ENCODE peak calls at places on chromosomes 1 and 21, in five cellular contexts. R is gastrocnemius medialis, M is MM.1S, N is stomach, F is astrocyte. G is an unnamed sample.
A peak's percentile ranks its signal among the peaks of the same experiment; 100 is the strongest.

GRCh38 chr1:220294754-220295419 is 22.6 kb upstream of the RAB3GAP2 start:
- DNase-seq in R (no peak), M (no peak), N (no peak), F (peak; percentile 75), G (no peak)

GRCh38 chr1:151146072-151146415 is 387 bp downstream of the SEMA6C start:
- DNase-seq in R (no peak), M (no peak), N (no peak), F (no peak), G (no peak)

GRCh38 chr1:183063349-183063748 is 40.1 kb downstream of the LAMC1 start:
- DNase-seq in R (no peak), M (peak; percentile 55), N (no peak), F (no peak), G (no peak)

GRCh38 chr21:20802201-20802600 is 196.0 kb upstream of the NCAM2 start:
- DNase-seq in R (no peak), M (no peak), N (no peak), F (no peak), G (no peak)

GRCh38 chr1:3417082-3417728 is 37.3 kb upstream of the ARHGEF16 start:
- DNase-seq in R (no peak), M (no peak), N (peak; percentile 81), F (no peak), G (no peak)

GRCh38 chr21:17688912-17689874 is 76.5 kb upstream of the BTG3 start:
- DNase-seq in R (no peak), M (no peak), N (peak; percentile 51), F (peak; percentile 56), G (no peak)

GRCh38 chr1:22916469-22916817 is 56.2 kb downstream of the LACTBL1 start:
- DNase-seq in R (no peak), M (no peak), N (no peak), F (no peak), G (no peak)

GRCh38 chr1:201277441-201277840 is 5.9 kb upstream of the PKP1 start:
- DNase-seq in R (no peak), M (no peak), N (no peak), F (no peak), G (no peak)

GRCh38 chr1:246295340-246295739 is 211.7 kb downstream of the SMYD3 start:
- DNase-seq in R (no peak), M (no peak), N (no peak), F (no peak), G (no peak)

GRCh38 chr21:35525443-35525842 is 476.3 kb upstream of the RUNX1 start:
- DNase-seq in R (no peak), M (no peak), N (no peak), F (no peak), G (no peak)

GRCh38 chr1:223087231-223087990 is 55.6 kb downstream of the TLR5 start:
- DNase-seq in R (no peak), M (no peak), N (no peak), F (peak; percentile 37), G (no peak)

GRCh38 chr1:36178479-36179219 is 22.7 kb downstream of the MAP7D1 start:
- DNase-seq in R (no peak), M (no peak), N (peak; percentile 85), F (no peak), G (no peak)

GRCh38 chr1:223531742-223532341 is 133.7 kb downstream of the CAPN8 start:
- DNase-seq in R (peak; percentile 42), M (peak; percentile 46), N (peak; percentile 75), F (peak; percentile 10), G (no peak)

GRCh38 chr1:166884971-166885370 is 8.9 kb upstream of the TADA1 start:
- DNase-seq in R (no peak), M (peak; percentile 46), N (no peak), F (no peak), G (no peak)

GRCh38 chr1:96756789-96757188 is 35.2 kb downstream of the PTBP2 start:
- DNase-seq in R (no peak), M (no peak), N (no peak), F (no peak), G (no peak)

GRCh38 chr1:109218516-109218915 is 4.8 kb downstream of the SARS1 start:
- DNase-seq in R (no peak), M (no peak), N (peak; percentile 55), F (no peak), G (no peak)

GRCh38 chr1:53075206-53075605 is 13.2 kb downstream of the PODN start:
- DNase-seq in R (no peak), M (no peak), N (no peak), F (no peak), G (peak; percentile 69)

GRCh38 chr1:100585774-100586173 is 47.8 kb downstream of the GPR88 start:
- DNase-seq in R (no peak), M (no peak), N (no peak), F (peak; percentile 89), G (no peak)

GRCh38 chr1:199102239-199102638 is 463.4 kb downstream of the PTPRC start:
- DNase-seq in R (no peak), M (peak; percentile 78), N (no peak), F (no peak), G (no peak)

DNA sequence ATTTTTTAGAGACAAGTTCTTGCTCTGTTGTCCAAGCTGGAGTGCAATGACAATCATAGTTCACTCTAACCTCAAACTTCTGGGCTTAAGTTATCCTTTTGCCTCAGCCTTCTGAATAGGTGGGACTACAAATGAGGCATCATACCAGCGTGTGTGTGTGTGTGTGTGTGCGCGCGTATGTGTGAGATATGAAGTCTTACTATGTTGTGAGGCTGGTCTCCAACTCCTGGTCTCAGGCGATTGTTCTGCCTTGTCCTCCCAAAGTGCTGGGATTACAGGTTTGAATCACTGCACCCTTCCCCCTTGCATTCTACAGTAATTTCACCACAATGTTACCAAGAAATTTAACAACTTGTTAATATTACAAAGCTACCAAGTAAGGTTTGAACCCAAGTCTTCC is 688 bp upstream of the GBP2 start:
- DNase-seq in R (no peak), M (no peak), N (no peak), F (peak; percentile 6), G (no peak)
- H3K27ac ChIP-seq in R (peak overlapping the region; percentile 78), M (no peak overlapping the region), N (peak overlapping the region; percentile 87), F (peak overlapping the region; percentile 10), G (peak overlapping the region; percentile 80)

GRCh38 chr1:156452863-156453262 is 47.7 kb downstream of the MEF2D start:
- DNase-seq in R (no peak), M (no peak), N (no peak), F (no peak), G (no peak)

GRCh38 chr1:156456625-156457465 is 43.7 kb downstream of the MEF2D start:
- DNase-seq in R (peak; percentile 99), M (peak; percentile 100), N (peak; percentile 98), F (peak; percentile 91), G (peak; percentile 99)

GRCh38 chr1:156455362-156455761 is 45.2 kb downstream of the MEF2D start:
- DNase-seq in R (no peak), M (no peak), N (no peak), F (no peak), G (no peak)

GRCh38 chr1:156448134-156448967 is 52.2 kb downstream of the MEF2D start:
- DNase-seq in R (no peak), M (no peak), N (no peak), F (no peak), G (no peak)

DNA sequence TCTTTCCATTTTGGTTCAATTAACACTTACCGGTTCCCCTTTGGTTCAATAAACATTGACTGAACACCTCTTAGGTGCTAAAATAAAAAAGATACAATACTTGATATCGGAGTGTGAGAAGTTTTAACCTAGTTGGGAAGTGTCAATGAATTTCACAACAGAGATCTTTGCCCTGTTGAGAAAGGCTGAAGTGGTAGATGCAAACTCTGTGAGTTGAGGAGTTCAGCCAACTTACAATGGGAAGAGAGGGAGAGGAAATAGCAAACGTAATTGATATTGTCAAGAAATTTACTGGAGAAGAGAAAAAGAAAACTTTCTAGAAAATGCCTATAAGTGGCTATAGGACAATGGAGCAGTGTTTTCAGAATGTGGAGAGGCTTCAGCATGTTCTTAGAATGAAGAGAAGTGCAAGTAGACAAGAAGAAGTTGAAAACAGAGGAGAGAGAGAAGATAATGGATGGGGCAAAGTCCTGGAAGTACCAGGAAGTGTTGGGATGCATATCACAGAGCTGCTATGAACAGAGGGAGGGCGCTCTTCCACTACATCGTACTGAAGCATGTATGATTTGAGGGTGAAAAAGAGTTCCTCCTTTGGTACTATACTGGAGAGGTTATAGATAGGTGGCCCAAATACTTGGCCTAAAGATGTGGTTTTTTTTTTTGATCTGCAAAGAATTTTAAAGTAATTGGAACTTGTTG is 48.9 kb downstream of the MEF2D start:
- DNase-seq in R (no peak), M (no peak), N (no peak), F (no peak), G (no peak)
- TF ChIP-seq CTCF in R (no peak), M (no peak), N (no peak), F (no peak), G (no peak)

GRCh38 chr1:8020032-8020431 is 6.1 kb downstream of the ERRFI1 start:
- DNase-seq in R (no peak), M (no peak), N (no peak), F (peak; percentile 77), G (no peak)

GRCh38 chr1:8023995-8024313 is 2.2 kb downstream of the ERRFI1 start:
- DNase-seq in R (no peak), M (no peak), N (no peak), F (no peak), G (no peak)

GRCh38 chr1:8023287-8023994 is 2.7 kb downstream of the ERRFI1 start:
- DNase-seq in R (no peak), M (no peak), N (no peak), F (no peak), G (no peak)

GRCh38 chr1:8022395-8023286 is 3.5 kb downstream of the ERRFI1 start:
- DNase-seq in R (no peak), M (no peak), N (no peak), F (no peak), G (no peak)

GRCh38 chr1:8021676-8022266 is 4.3 kb downstream of the ERRFI1 start:
- DNase-seq in R (no peak), M (no peak), N (no peak), F (no peak), G (no peak)
- H3K4me3 ChIP-seq in R (no peak overlapping the region), M (no peak overlapping the region), N (peak overlapping the region; percentile 83), F (peak overlapping the region; percentile 98), G (peak overlapping the region; percentile 97)

GRCh38 chr1:27961646-27962221 is 2.0 kb downstream of the XKR8 start:
- DNase-seq in R (no peak), M (no peak), N (no peak), F (no peak), G (no peak)
- H3K27ac ChIP-seq in R (no peak overlapping the region), M (no peak overlapping the region), N (peak overlapping the region; percentile 92), F (no peak overlapping the region), G (peak overlapping the region; percentile 90)

DNA sequence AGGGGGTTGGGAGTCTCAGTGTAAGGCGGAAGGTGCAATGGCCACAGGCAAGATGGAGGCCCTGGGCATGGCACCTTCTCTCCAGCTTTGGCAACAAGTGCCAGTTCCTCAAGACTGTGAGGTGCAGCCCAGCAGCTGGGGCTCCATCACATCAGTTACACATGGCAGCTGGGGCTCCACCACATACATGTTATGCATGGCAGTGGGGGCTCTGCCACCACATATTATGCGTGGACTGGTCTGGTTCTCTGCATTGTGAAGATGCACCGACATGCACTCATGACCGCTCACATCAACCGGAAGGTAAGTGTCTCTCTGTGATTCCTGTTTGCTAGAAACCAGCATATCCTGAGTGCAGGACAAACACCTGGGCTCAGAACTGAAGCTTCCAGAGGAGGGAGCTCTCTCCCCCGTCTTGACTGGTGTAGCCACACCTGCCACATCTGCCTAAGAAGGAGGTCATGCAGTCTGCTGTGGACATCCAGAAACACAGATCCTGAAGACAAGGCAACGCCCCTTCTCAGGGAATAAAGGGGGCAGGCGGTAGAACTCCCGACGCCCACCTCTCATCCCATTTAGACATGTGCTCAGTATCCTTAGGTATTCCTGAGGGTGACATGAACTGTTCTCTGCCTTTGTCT is 104.1 kb upstream of the TMPRSS2 start:
- DNase-seq in R (no peak), M (peak; percentile 81), N (peak; percentile 63), F (peak; percentile 20), G (no peak)
- TF ChIP-seq CTCF in R (no peak), M (peak; percentile 40), N (no peak), F (no peak), G (no peak)

G was measured in coronary artery.